ENCODE peak calls at places on chromosomes 12 and 14, in seven cellular contexts. I is stimulated activated effector memory CD8-positive, alpha-beta T cell treated with anti-CD3 and anti-CD28 coated beads, Interleukin-12 subunit alpha, Interleukin-12 subunit beta, amount 100 ng/mL, for 72 hours; O is activated CD4-positive, alpha-beta T cell treated with anti-CD3 and anti-CD28 coated beads, Interleukin-2, amount 10 ng/mL, durations not matched to agents 24 days and 14 days; Y is GM18507; J is stimulated activated CD8-positive, alpha-beta memory T cell treated with anti-CD3 and anti-CD28 coated beads, Interleukin-4, amount 100 ng/mL, for 1 hour; P is Daoy; S is COR-L47. A is an unnamed sample.

GRCh38 chr12:2054091-2055018 is 1.6 kb downstream of the CACNA1C start:
- DNase-seq in I (no peak), S (no peak), O (no peak), J (no peak), Y (no peak), P (peak), A (no peak)

GRCh38 chr12:53499261-53500118 is at the start of gene MAP3K12:
- DNase-seq in O (peak), S (peak), Y (no peak), J (no peak), P (peak), I (peak), A (peak)

GRCh38 chr14:88554458-88555286 is at the start of gene PTPN21:
- DNase-seq in P (peak), Y (no peak), O (peak), I (no peak), S (no peak), J (no peak), A (peak)

GRCh38 chr12:118743896-118744700 is 237.2 kb upstream of the SRRM4 start:
- DNase-seq in P (no peak), I (no peak), Y (no peak), O (no peak), S (no peak), J (no peak), A (no peak)

GRCh38 chr12:131940121-131940520 is 9.6 kb upstream of the EP400 start:
- DNase-seq in O (no peak), P (no peak), I (no peak), Y (no peak), S (no peak), J (no peak), A (no peak)

GRCh38 chr14:61476737-61477410 is 155.5 kb downstream of the PRKCH start:
- DNase-seq in S (no peak), P (peak), I (no peak), Y (no peak), O (peak), J (no peak), A (no peak)

GRCh38 chr12:15728118-15728598 is 61.0 kb downstream of the EPS8 start:
- DNase-seq in I (no peak), O (no peak), Y (no peak), S (no peak), P (peak), J (no peak), A (no peak)

GRCh38 chr12:123063535-123063934 is 83.1 kb downstream of the ARL6IP4 start:
- DNase-seq in S (no peak), Y (no peak), J (no peak), O (peak), I (no peak), P (no peak), A (peak)

GRCh38 chr14:68509188-68509953 is 283.5 kb downstream of the ZFP36L1 start:
- DNase-seq in O (no peak), I (no peak), J (no peak), P (no peak), Y (no peak), S (no peak), A (no peak)

GRCh38 chr14:101826359-101826758 is 64.8 kb downstream of the PPP2R5C start:
- DNase-seq in S (no peak), O (no peak), I (no peak), Y (no peak), P (no peak), J (no peak), A (no peak)

GRCh38 chr12:26712892-26713291 is 120.1 kb downstream of the ITPR2 start:
- DNase-seq in I (no peak), O (no peak), S (no peak), J (no peak), P (no peak), Y (no peak), A (no peak)

GRCh38 chr14:67490201-67490600 is 1.7 kb upstream of the TMEM229B start:
- DNase-seq in S (no peak), O (no peak), P (no peak), Y (no peak), I (no peak), J (no peak), A (no peak)

GRCh38 chr12:89995870-89996269 is 287.2 kb upstream of the ATP2B1 start:
- DNase-seq in P (no peak), I (no peak), J (no peak), S (no peak), O (no peak), Y (no peak), A (no peak)

GRCh38 chr12:7142057-7142644 is 12.0 kb downstream of the CLSTN3 start:
- DNase-seq in O (peak), J (no peak), P (peak), I (peak), S (no peak), Y (no peak), A (peak)

GRCh38 chr12:42483534-42483857 is 106.0 kb downstream of the PRICKLE1 start:
- DNase-seq in J (no peak), O (peak), S (no peak), P (peak), Y (no peak), I (peak), A (no peak)

GRCh38 chr14:104894331-104895206 is 29.5 kb downstream of the CEP170B start:
- DNase-seq in I (no peak), Y (no peak), J (no peak), P (peak), O (no peak), S (no peak), A (peak)

GRCh38 chr12:67457799-67458680 is 188.9 kb downstream of the CAND1 start:
- DNase-seq in P (no peak), J (no peak), O (no peak), Y (no peak), I (no peak), S (no peak), A (no peak)

GRCh38 chr12:129226005-129226404 is 372.7 kb downstream of the GLT1D1 start:
- DNase-seq in P (no peak), S (no peak), O (no peak), Y (no peak), I (no peak), J (no peak), A (no peak)

A was measured in HAP-1.